ENCODE peak calls at places on chromosomes 6 and 20, in six cellular contexts. Z is CD8-positive, alpha-beta T cell; J is Caki2; G is tibial artery; A is T-cell; U is activated B cell treated with CpG ODN at 0.5 μM for 24 hours. R is an unnamed sample.

GRCh38 chr6:111844376-111844775 is 28.9 kb downstream of the FYN start:
- DNase-seq in G (no peak), J (no peak), Z (no peak), A (no peak), U (no peak), R (no peak)

GRCh38 chr20:60000271-60001026 is 42.2 kb downstream of the CDH26 start:
- DNase-seq in G (no peak), A (no peak), U (no peak), Z (no peak), J (peak; percentile 68), R (no peak)

GRCh38 chr6:15922510-15923307 is 206.2 kb upstream of the MYLIP start:
- DNase-seq in G (peak; percentile 67), A (no peak), Z (no peak), J (no peak), U (no peak), R (peak; percentile 46)

GRCh38 chr6:125904871-125905270 is 51.7 kb upstream of the HINT3 start:
- DNase-seq in G (no peak), U (no peak), J (peak; percentile 80), A (no peak), Z (no peak), R (no peak)

GRCh38 chr6:145733770-145734169 is 1.6 kb downstream of the EPM2A start:
- DNase-seq in Z (no peak), J (peak; percentile 15), G (no peak), A (no peak), U (no peak), R (no peak)

GRCh38 chr6:13614126-13614925 is 809 bp upstream of the NOL7 start:
- DNase-seq in Z (no peak), A (peak; percentile 7), U (no peak), J (no peak), G (no peak), R (no peak)

GRCh38 chr6:137076277-137077068 is 31.7 kb upstream of the IL20RA start:
- DNase-seq in J (peak; percentile 60), G (peak; percentile 75), Z (peak; percentile 67), A (peak; percentile 44), U (peak; percentile 39), R (peak; percentile 65)

GRCh38 chr20:13243826-13244376 is 22.8 kb downstream of the ISM1 start:
- DNase-seq in J (peak; percentile 74), Z (no peak), A (no peak), G (no peak), U (no peak), R (no peak)

GRCh38 chr20:5222919-5223634 is 93.7 kb downstream of the PROKR2 start:
- DNase-seq in U (no peak), A (peak; percentile 42), J (peak; percentile 33), G (no peak), Z (peak; percentile 57), R (peak; percentile 41)

GRCh38 chr6:144639654-144640053 is 354.5 kb downstream of the UTRN start:
- DNase-seq in U (no peak), J (no peak), G (no peak), Z (no peak), A (no peak), R (no peak)

GRCh38 chr6:81761197-81761596 is 8.7 kb upstream of the TENT5A start:
- DNase-seq in Z (no peak), G (no peak), A (no peak), J (no peak), U (no peak), R (no peak)

GRCh38 chr6:72941263-72941662 is 284.0 kb downstream of the KHDC1L start:
- DNase-seq in Z (no peak), J (no peak), G (no peak), U (no peak), A (no peak), R (no peak)

GRCh38 chr20:16541226-16541625 is 32.0 kb downstream of the KIF16B start:
- DNase-seq in A (no peak), Z (no peak), U (no peak), J (no peak), G (no peak), R (no peak)

GRCh38 chr6:161439093-161439492 is 165.2 kb upstream of the AGPAT4 start:
- DNase-seq in Z (no peak), G (no peak), A (no peak), U (no peak), J (peak; percentile 73), R (no peak)

GRCh38 chr6:53410508-53411258 is 61.9 kb upstream of the ELOVL5 start:
- DNase-seq in Z (peak; percentile 72), G (no peak), U (peak; percentile 20), A (peak; percentile 63), J (peak; percentile 6), R (peak; percentile 10)

GRCh38 chr6:119929121-119929520 is 579.6 kb upstream of the MAN1A1 start:
- DNase-seq in A (no peak), G (no peak), Z (no peak), J (no peak), U (no peak), R (no peak)

GRCh38 chr20:37395411-37395800 is 49.5 kb downstream of the SRC start:
- DNase-seq in U (no peak), A (no peak), G (no peak), J (no peak), Z (no peak), R (no peak)

GRCh38 chr20:32448306-32449056 is 90.3 kb downstream of the ASXL1 start:
- DNase-seq in U (no peak), G (peak; percentile 64), J (no peak), Z (no peak), A (no peak), R (no peak)

GRCh38 chr6:42450314-42451145 is 1.2 kb downstream of the TRERF1 start:
- DNase-seq in U (no peak), Z (no peak), G (no peak), A (no peak), J (no peak), R (no peak)